ENCODE peak calls at places on chromosomes 11 and 22, in five cellular contexts. One of them, this sample, is unnamed.

GRCh38 chr22:24968066-24968561 is 15.6 kb downstream of the KIAA1671 start:
- DNase-seq in HEK293T: no peak
- DNase-seq in esophagus muscularis mucosa: no peak
- DNase-seq in RPMI8226: no peak
- DNase-seq in activated CD4-positive, CD25-positive, alpha-beta regulatory T cell: no peak
- DNase-seq in this sample: no peak

GRCh38 chr11:5197538-5197937 is 2.9 kb downstream of the OR51V1 start:
- DNase-seq in HEK293T: no peak
- DNase-seq in esophagus muscularis mucosa: no peak
- DNase-seq in RPMI8226: no peak
- DNase-seq in activated CD4-positive, CD25-positive, alpha-beta regulatory T cell: no peak
- DNase-seq in this sample: no peak

GRCh38 chr11:29679996-29680395 is 336.8 kb downstream of the KCNA4 start:
- DNase-seq in HEK293T: no peak
- DNase-seq in esophagus muscularis mucosa: no peak
- DNase-seq in RPMI8226: no peak
- DNase-seq in activated CD4-positive, CD25-positive, alpha-beta regulatory T cell: no peak
- DNase-seq in this sample: no peak

GRCh38 chr22:41573677-41574264 is 13.0 kb downstream of the CSDC2 start:
- DNase-seq in HEK293T: no peak
- DNase-seq in esophagus muscularis mucosa: no peak
- DNase-seq in RPMI8226: no peak
- DNase-seq in activated CD4-positive, CD25-positive, alpha-beta regulatory T cell: no peak
- DNase-seq in this sample: no peak

GRCh38 chr11:69460540-69461257 is 20.8 kb upstream of the LINC01488 start:
- DNase-seq in HEK293T: no peak
- DNase-seq in esophagus muscularis mucosa: no peak
- DNase-seq in RPMI8226: no peak
- DNase-seq in activated CD4-positive, CD25-positive, alpha-beta regulatory T cell: no peak
- DNase-seq in this sample: no peak

GRCh38 chr22:38203090-38203810 is 1.5 kb downstream of the MAFF start:
- DNase-seq in HEK293T: no peak
- DNase-seq in esophagus muscularis mucosa: no peak
- DNase-seq in RPMI8226: peak
- DNase-seq in activated CD4-positive, CD25-positive, alpha-beta regulatory T cell: no peak
- DNase-seq in this sample: peak

GRCh38 chr11:107769189-107769588 is 57.3 kb upstream of the SLN start:
- DNase-seq in HEK293T: no peak
- DNase-seq in esophagus muscularis mucosa: peak
- DNase-seq in RPMI8226: no peak
- DNase-seq in activated CD4-positive, CD25-positive, alpha-beta regulatory T cell: no peak
- DNase-seq in this sample: no peak

GRCh38 chr11:17012712-17013547 is 1.3 kb downstream of the PLEKHA7 start:
- DNase-seq in HEK293T: no peak
- DNase-seq in esophagus muscularis mucosa: no peak
- DNase-seq in RPMI8226: no peak
- DNase-seq in activated CD4-positive, CD25-positive, alpha-beta regulatory T cell: no peak
- DNase-seq in this sample: no peak

GRCh38 chr11:35619030-35619753 is 932 bp downstream of the FJX1 start:
- DNase-seq in HEK293T: peak
- DNase-seq in esophagus muscularis mucosa: no peak
- DNase-seq in RPMI8226: peak
- DNase-seq in activated CD4-positive, CD25-positive, alpha-beta regulatory T cell: no peak
- DNase-seq in this sample: no peak

GRCh38 chr11:65558785-65559509 is 788 bp upstream of the LTBP3 start:
- DNase-seq in HEK293T: no peak
- DNase-seq in esophagus muscularis mucosa: no peak
- DNase-seq in RPMI8226: no peak
- DNase-seq in activated CD4-positive, CD25-positive, alpha-beta regulatory T cell: no peak
- DNase-seq in this sample: no peak

GRCh38 chr22:47295226-47295901 is 532.9 kb downstream of the TBC1D22A start:
- DNase-seq in HEK293T: no peak
- DNase-seq in esophagus muscularis mucosa: no peak
- DNase-seq in RPMI8226: peak
- DNase-seq in activated CD4-positive, CD25-positive, alpha-beta regulatory T cell: no peak
- DNase-seq in this sample: no peak

GRCh38 chr22:44924098-44924497 is 85.7 kb downstream of the PHF21B start:
- DNase-seq in HEK293T: no peak
- DNase-seq in esophagus muscularis mucosa: no peak
- DNase-seq in RPMI8226: no peak
- DNase-seq in activated CD4-positive, CD25-positive, alpha-beta regulatory T cell: no peak
- DNase-seq in this sample: no peak

GRCh38 chr11:126352934-126353801 is 2.3 kb upstream of the ST3GAL4 start:
- DNase-seq in HEK293T: no peak
- DNase-seq in esophagus muscularis mucosa: no peak
- DNase-seq in RPMI8226: peak
- DNase-seq in activated CD4-positive, CD25-positive, alpha-beta regulatory T cell: no peak
- DNase-seq in this sample: no peak

GRCh38 chr11:19951558-19952083 is 208.7 kb downstream of the DBX1 start:
- DNase-seq in HEK293T: peak
- DNase-seq in esophagus muscularis mucosa: no peak
- DNase-seq in RPMI8226: peak
- DNase-seq in activated CD4-positive, CD25-positive, alpha-beta regulatory T cell: no peak
- DNase-seq in this sample: peak

GRCh38 chr11:93775289-93775688 is 8.8 kb upstream of the MED17 start:
- DNase-seq in HEK293T: peak
- DNase-seq in esophagus muscularis mucosa: no peak
- DNase-seq in RPMI8226: peak
- DNase-seq in activated CD4-positive, CD25-positive, alpha-beta regulatory T cell: no peak
- DNase-seq in this sample: no peak

This sample was measured in B cell.